ENCODE peak calls at places on chromosome 15, in nine cellular contexts. T is pancreas, C is kidney, R is mucosa of descending colon, F is MCF 10A, I is fibroblast of lung, Q is transverse colon, J is lower leg skin, L is fibroblast of pulmonary artery. U is an unnamed sample.

GRCh38 chr15:68512578-68512977 is 66.2 kb upstream of the CORO2B start:
- DNase-seq in I (no peak), T (no peak), F (no peak), J (no peak), R (no peak), C (no peak), Q (no peak), L (peak), U (no peak)

GRCh38 chr15:45184562-45185041 is 3.2 kb downstream of the SHF start:
- DNase-seq in F (no peak), Q (no peak), T (no peak), L (no peak), C (no peak), R (no peak), J (no peak), I (no peak), U (no peak)

GRCh38 chr15:62665449-62665848 is 377.1 kb upstream of the TPM1 start:
- DNase-seq in F (no peak), L (peak), R (no peak), T (no peak), J (no peak), Q (no peak), C (no peak), I (peak), U (no peak)

GRCh38 chr15:63942486-63943365 is 103.6 kb downstream of the DAPK2 start:
- DNase-seq in I (no peak), L (no peak), F (no peak), J (peak), C (no peak), Q (no peak), R (no peak), T (no peak), U (no peak)

GRCh38 chr15:77292924-77293558 is 126.9 kb downstream of the PEAK1 start:
- DNase-seq in T (no peak), C (no peak), L (no peak), F (no peak), I (peak), Q (no peak), J (no peak), R (no peak), U (no peak)

GRCh38 chr15:68211656-68212320 is 6.7 kb upstream of the CALML4 start:
- DNase-seq in R (no peak), J (peak), I (no peak), Q (no peak), L (no peak), F (no peak), T (no peak), C (no peak), U (no peak)

GRCh38 chr15:39468341-39468740 is 112.5 kb upstream of the THBS1 start:
- DNase-seq in I (no peak), Q (no peak), J (no peak), L (no peak), F (no peak), R (no peak), C (no peak), T (no peak), U (no peak)

GRCh38 chr15:99706557-99707303 is 26.5 kb downstream of the LYSMD4 start:
- DNase-seq in F (no peak), C (no peak), J (no peak), L (no peak), T (no peak), I (no peak), R (no peak), Q (no peak), U (no peak)

GRCh38 chr15:39554746-39555387 is 26.0 kb upstream of the THBS1 start:
- DNase-seq in T (no peak), C (no peak), L (no peak), Q (no peak), I (peak), J (no peak), F (no peak), R (no peak), U (no peak)

GRCh38 chr15:40899536-40900207 is 5.4 kb downstream of the VPS18 start:
- DNase-seq in F (no peak), I (no peak), T (no peak), R (no peak), Q (no peak), C (no peak), J (no peak), L (no peak), U (no peak)

GRCh38 chr15:80173022-80173759 is 20.4 kb downstream of the FAH start:
- DNase-seq in C (no peak), Q (peak), J (peak), L (peak), F (peak), T (peak), I (peak), R (peak), U (peak)

GRCh38 chr15:74775132-74775562 is 6.7 kb upstream of the CSK start:
- DNase-seq in Q (no peak), C (no peak), R (peak), L (no peak), J (no peak), F (no peak), T (no peak), I (no peak), U (no peak)

GRCh38 chr15:47194718-47195117 is 522.6 kb upstream of the SEMA6D start:
- DNase-seq in L (peak), C (no peak), T (no peak), Q (no peak), J (no peak), I (peak), R (no peak), F (peak), U (no peak)
- TF ChIP-seq CTCF in L (peak), C (no peak), T (no peak), Q (no peak), J (no peak), I (peak), R (no peak), F (peak), U (peak)

DNA sequence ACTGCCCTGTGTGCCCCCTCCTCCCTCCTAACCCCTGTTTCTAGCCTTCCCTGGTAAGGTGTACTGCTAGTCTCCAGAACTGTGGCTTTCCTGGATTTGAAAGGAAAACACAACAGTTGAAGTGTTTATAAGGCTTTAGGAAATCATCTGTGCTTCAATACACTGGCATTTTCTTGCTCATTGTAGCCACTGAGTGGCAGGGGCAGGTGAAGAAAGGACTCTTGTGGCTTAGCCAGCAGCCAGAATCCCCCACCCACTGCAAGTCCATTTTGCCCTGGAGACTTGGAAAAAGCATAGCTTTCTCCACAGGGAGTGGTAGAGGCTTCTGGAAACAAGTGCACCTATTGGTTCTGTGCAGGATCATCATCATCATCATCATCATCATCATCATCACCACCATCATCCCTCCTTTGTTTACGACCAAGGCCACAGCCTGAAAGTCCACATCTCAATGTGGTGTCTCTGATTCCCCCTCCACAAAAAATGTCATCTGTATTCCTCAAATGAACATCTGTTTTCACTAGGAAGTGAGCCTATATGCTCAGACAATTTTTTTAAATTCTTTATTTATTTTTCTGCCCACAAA is 33.4 kb downstream of the AQP9 start:
- DNase-seq in C (no peak), L (no peak), Q (no peak), R (no peak), I (no peak), T (no peak), J (no peak), F (no peak), U (no peak)
- TF ChIP-seq CTCF in C (no peak), L (no peak), Q (no peak), R (no peak), I (no peak), T (no peak), J (no peak), F (no peak), U (no peak)

DNA sequence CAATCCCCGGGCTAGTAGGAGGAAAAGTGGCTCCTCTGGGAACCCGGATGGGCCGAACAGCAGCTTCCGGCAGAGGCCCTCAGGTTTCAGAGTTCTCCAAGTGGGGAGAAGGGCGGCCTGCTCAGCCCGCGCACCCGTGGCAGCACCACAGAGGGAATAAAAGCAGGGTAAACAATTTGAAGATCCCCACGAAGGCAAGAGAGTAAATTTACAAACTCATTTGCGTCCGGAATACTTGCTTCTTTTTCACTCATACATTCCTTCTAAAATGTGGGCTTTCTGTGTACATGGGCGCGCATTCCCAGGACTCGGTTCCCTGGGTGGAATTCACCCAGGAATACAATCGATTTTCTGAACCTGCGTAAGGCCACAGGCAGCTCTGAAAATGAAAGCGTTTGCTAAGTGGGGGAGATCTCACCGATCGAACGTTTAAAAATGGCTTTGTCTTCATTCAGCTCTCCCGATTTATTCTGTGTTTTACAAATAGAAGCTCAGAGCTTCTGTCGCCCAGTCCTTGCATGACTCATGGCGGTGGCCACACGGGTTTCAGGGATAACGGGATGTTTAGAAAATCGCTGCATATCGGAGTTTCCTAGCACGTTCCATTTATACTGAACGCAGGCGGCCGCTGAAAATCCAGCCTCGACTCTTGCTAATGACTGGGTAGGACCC is 74.0 kb upstream of the POLG start:
- DNase-seq in I (no peak), F (no peak), R (no peak), Q (no peak), C (no peak), L (peak), J (no peak), T (no peak), U (no peak)
- TF ChIP-seq CTCF in I (no peak), F (no peak), R (no peak), Q (no peak), C (no peak), L (no peak), J (no peak), T (no peak), U (no peak)

DNA sequence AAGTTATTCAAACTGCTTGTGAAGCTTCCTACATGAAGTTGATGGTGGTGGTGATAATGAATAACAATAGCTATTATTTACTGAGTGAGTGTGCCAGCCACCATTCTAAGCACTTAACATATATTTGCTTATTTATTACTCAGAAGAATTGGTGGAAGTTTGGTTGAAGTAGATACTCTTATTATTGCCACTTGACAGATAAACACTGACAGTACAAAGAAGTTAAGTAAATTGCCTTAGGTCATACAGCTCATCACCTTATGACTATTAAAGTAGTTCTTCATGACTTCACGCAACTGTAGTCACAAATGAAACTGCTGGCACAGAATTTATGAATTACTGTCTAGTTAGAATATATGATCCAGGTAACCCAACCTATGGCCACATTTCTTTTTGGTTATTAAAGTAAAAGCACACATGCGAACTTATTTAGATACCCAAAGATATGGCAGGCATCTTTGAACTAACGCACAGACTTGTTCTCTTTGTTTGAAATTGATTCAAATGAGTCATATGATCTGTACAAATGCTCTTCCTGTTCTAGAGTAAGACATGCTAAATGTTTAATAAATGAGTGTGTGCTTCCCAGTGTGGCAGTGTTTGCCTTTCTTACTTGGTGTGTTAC is 99.8 kb upstream of the NR2F2 start:
- DNase-seq in C (no peak), F (peak), J (no peak), R (no peak), T (no peak), I (peak), L (peak), Q (no peak), U (no peak)
- TF ChIP-seq CTCF in C (no peak), F (no peak), J (no peak), R (no peak), T (no peak), I (no peak), L (no peak), Q (no peak), U (no peak)

GRCh38 chr15:48253186-48253585 is 47.1 kb downstream of the SLC12A1 start:
- DNase-seq in R (no peak), L (no peak), Q (no peak), T (no peak), C (no peak), F (no peak), J (no peak), I (no peak), U (no peak)
- TF ChIP-seq CTCF in R (no peak), L (no peak), Q (no peak), T (no peak), C (no peak), F (no peak), J (no peak), I (no peak), U (no peak)

DNA sequence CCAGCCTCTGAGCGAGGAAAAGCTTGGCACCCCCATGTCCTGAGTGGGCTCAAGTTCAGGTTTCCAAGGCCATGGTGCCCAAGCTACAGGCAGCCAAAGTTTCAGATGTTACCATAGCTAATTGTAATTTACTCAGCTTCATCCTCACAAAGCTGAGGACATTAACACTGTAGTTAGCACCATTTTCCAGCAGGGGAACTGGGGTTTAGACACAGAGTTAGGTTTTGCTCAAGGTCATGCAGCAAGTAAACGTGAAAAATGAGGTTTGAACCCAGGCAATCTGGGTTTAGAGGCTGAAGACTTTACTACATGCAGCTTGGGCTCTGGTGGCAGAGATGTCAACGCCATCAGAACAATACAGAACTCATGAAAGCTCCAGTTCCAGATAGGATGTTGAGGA is 199.0 kb downstream of the TJP1 start:
- DNase-seq in T (no peak), L (no peak), C (no peak), F (no peak), Q (no peak), J (peak), R (no peak), I (no peak), U (no peak)
- TF ChIP-seq CTCF in T (no peak), L (no peak), C (no peak), F (peak), Q (no peak), J (no peak), R (no peak), I (no peak), U (no peak)

GRCh38 chr15:57767526-57767925 is 61.0 kb downstream of the POLR2M start:
- DNase-seq in R (no peak), Q (no peak), I (no peak), J (peak), L (no peak), T (no peak), C (no peak), F (no peak), U (no peak)

GRCh38 chr15:57758556-57758955 is 52.0 kb downstream of the POLR2M start:
- DNase-seq in T (no peak), I (no peak), Q (no peak), J (no peak), C (no peak), F (peak), R (no peak), L (no peak), U (no peak)

GRCh38 chr15:57761562-57761961 is 55.0 kb downstream of the POLR2M start:
- DNase-seq in T (no peak), R (no peak), J (no peak), L (no peak), C (no peak), F (no peak), I (no peak), Q (no peak), U (no peak)

GRCh38 chr15:57762302-57762701 is 55.8 kb downstream of the POLR2M start:
- DNase-seq in C (no peak), T (no peak), F (no peak), I (no peak), Q (no peak), L (no peak), J (peak), R (no peak), U (no peak)
- TF ChIP-seq CTCF in C (no peak), T (no peak), F (no peak), I (no peak), Q (no peak), L (peak), J (no peak), R (no peak), U (no peak)

GRCh38 chr15:25785643-25786029 is 77.5 kb downstream of the ATP10A start:
- DNase-seq in F (no peak), I (no peak), L (no peak), Q (no peak), J (no peak), C (peak), R (no peak), T (no peak), U (no peak)
- TF ChIP-seq CTCF in F (no peak), I (no peak), L (no peak), Q (no peak), J (no peak), C (no peak), R (no peak), T (no peak), U (no peak)

GRCh38 chr15:76059320-76060097 is at the start of gene TMEM266:
- DNase-seq in C (peak), F (peak), Q (peak), J (peak), L (no peak), R (peak), I (peak), T (peak), U (peak)
- TF ChIP-seq CTCF in C (no peak), F (no peak), Q (no peak), J (no peak), L (no peak), R (no peak), I (no peak), T (no peak), U (no peak)